ENCODE peak calls at places on chromosomes 4 and X, in six cellular contexts. D, S, C, X, N and V are unnamed samples.

GRCh38 chr4:157226035-157226434 is 5.5 kb downstream of the GRIA2 start:
- DNase-seq in D (no peak), S (no peak), C (no peak), X (no peak), N (no peak), V (no peak)

GRCh38 chr4:178633263-178633662 is 1191.0 kb upstream of the AGA start:
- DNase-seq in D (no peak), S (no peak), C (no peak), X (no peak), N (peak; percentile 4), V (no peak)

GRCh38 chrX:54208531-54208930 is 25.5 kb upstream of the FAM120C start:
- DNase-seq in D (peak; percentile 63), S (no peak), C (no peak), X (no peak), N (no peak), V (no peak)

GRCh38 chr4:149716728-149717127 is 98.9 kb downstream of the IQCM start:
- DNase-seq in D (no peak), S (no peak), C (no peak), X (no peak), N (no peak), V (no peak)

GRCh38 chr4:135371137-135371536 is 1169.5 kb upstream of the PABPC4L start:
- DNase-seq in D (no peak), S (no peak), C (peak; percentile 58), X (no peak), N (peak; percentile 46), V (peak; percentile 50)

GRCh38 chr4:61520176-61520575 is 320.1 kb downstream of the ADGRL3 start:
- DNase-seq in D (peak; percentile 16), S (no peak), C (no peak), X (no peak), N (no peak), V (no peak)

GRCh38 chrX:36908801-36909403 is 99.3 kb upstream of the FAM47C start:
- DNase-seq in D (peak; percentile 29), S (no peak), C (no peak), X (peak; percentile 26), N (peak; percentile 18), V (no peak)

GRCh38 chr4:42768125-42768748 is 111.3 kb upstream of the ATP8A1 start:
- DNase-seq in D (no peak), S (no peak), C (peak; percentile 77), X (no peak), N (peak; percentile 58), V (peak; percentile 71)

GRCh38 chr4:71009796-71010588 is 16.5 kb downstream of the DCK start:
- DNase-seq in D (peak; percentile 56), S (no peak), C (no peak), X (peak; percentile 60), N (peak; percentile 53), V (no peak)

GRCh38 chr4:77332696-77333270 is 175.8 kb downstream of the CCNG2 start:
- DNase-seq in D (no peak), S (no peak), C (no peak), X (no peak), N (peak; percentile 7), V (peak; percentile 68)

GRCh38 chr4:8939887-8940742 is 68.5 kb upstream of the HMX1 start:
- DNase-seq in D (no peak), S (no peak), C (no peak), X (no peak), N (peak; percentile 19), V (no peak)

GRCh38 chr4:124334119-124334518 is 378.4 kb downstream of the ANKRD50 start:
- DNase-seq in D (peak; percentile 89), S (peak; percentile 39), C (no peak), X (peak; percentile 93), N (peak; percentile 78), V (no peak)

GRCh38 chr4:151219938-151220337 is 57.0 kb upstream of the PRSS48 start:
- DNase-seq in D (no peak), S (no peak), C (no peak), X (no peak), N (no peak), V (no peak)

GRCh38 chr4:55386073-55386472 is 9.7 kb upstream of the TMEM165 start:
- DNase-seq in D (peak; percentile 50), S (no peak), C (no peak), X (peak; percentile 38), N (peak; percentile 78), V (peak; percentile 52)

GRCh38 chr4:94640151-94640550 is 117.6 kb upstream of the BMPR1B start:
- DNase-seq in D (no peak), S (no peak), C (no peak), X (no peak), N (no peak), V (no peak)

DNA sequence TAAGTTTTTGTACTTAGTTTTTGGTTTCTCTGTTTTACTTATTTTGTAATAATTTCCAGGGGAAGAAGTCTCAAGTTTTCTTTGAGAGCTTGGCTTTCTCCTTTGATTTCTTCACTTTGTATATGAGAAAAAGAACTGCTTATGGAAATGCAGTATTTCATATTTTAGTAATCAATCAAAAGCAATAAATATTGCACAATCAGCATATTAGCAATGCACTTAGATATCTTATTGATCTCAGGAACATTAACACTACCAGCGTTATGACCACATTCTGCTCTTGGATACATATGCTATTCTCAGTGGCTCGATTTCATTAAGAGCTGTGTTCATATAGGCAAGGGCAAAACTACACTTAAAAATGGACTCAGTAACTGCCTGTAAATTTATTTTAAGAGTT is 381.0 kb upstream of the DMD start:
- DNase-seq in D (no peak), S (no peak), C (no peak), X (no peak), N (no peak), V (no peak)
- H2BK5ac ChIP-seq in D (no peak overlapping the region), S (no peak overlapping the region), C (no peak overlapping the region), X (no peak overlapping the region), N (no peak overlapping the region), V (no peak overlapping the region)

GRCh38 chrX:130696542-130696941 is 206.5 kb downstream of the ENOX2 start:
- DNase-seq in D (no peak), S (no peak), C (no peak), X (no peak), N (no peak), V (no peak)

GRCh38 chrX:130699618-130700017 is 203.4 kb downstream of the ENOX2 start:
- DNase-seq in D (no peak), S (no peak), C (no peak), X (no peak), N (no peak), V (no peak)

GRCh38 chrX:130704053-130705038 is 198.7 kb downstream of the ENOX2 start:
- DNase-seq in D (peak; percentile 69), S (no peak), C (no peak), X (peak; percentile 67), N (no peak), V (no peak)

GRCh38 chrX:130702867-130703707 is 199.9 kb downstream of the ENOX2 start:
- DNase-seq in D (no peak), S (no peak), C (no peak), X (peak; percentile 37), N (no peak), V (no peak)

DNA sequence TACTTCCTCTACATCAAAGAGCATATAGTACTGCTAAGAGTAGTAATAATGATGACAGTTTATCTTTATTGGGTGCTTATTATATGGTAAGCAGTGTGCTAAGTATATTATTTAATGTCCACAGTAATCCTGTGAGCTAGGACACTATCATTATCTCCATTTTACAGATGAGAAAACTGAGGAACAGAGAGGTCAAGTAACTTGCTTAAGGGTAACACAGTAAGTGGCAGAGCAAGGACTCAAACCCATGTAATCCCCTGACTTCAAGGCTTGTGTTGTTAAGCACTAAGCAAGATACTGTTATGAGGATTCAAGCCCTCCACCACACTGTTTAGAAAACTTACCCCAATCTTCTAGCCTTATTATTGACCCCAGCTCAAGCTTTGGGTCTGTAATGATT is 202.4 kb downstream of the ENOX2 start:
- DNase-seq in D (no peak), S (no peak), C (no peak), X (no peak), N (no peak), V (no peak)
- H3K27ac ChIP-seq in D (no peak overlapping the region), S (no peak overlapping the region), C (no peak overlapping the region), X (no peak overlapping the region), N (no peak overlapping the region), V (no peak overlapping the region)

GRCh38 chr4:10007436-10007740 is 13.9 kb downstream of the SLC2A9 start:
- DNase-seq in D (no peak), S (no peak), C (no peak), X (no peak), N (no peak), V (no peak)

GRCh38 chr4:10005632-10006031 is 15.7 kb downstream of the SLC2A9 start:
- DNase-seq in D (no peak), S (no peak), C (no peak), X (no peak), N (no peak), V (no peak)

GRCh38 chr4:10007772-10008171 is 13.5 kb downstream of the SLC2A9 start:
- DNase-seq in D (no peak), S (no peak), C (no peak), X (no peak), N (no peak), V (no peak)

GRCh38 chr4:10006604-10007435 is 14.5 kb downstream of the SLC2A9 start:
- DNase-seq in D (no peak), S (no peak), C (no peak), X (no peak), N (peak; percentile 64), V (no peak)

DNA sequence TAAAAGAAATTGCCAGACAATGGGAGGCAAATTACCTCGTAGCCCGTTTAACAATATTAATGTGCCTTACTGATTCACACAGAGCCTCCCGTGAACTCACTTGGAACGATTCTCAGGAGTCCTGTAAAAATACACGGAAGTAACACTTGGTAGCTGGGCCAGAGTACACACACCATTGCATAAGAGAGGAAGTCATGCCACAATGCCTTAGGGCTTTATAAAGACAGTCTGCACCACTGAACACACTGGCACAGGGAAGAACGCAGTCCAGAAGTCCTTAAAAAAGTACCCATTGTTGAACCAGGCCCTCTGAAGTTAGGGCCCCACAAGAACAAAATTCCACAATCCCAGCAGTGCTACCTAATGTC is 15.1 kb downstream of the SLC2A9 start:
- DNase-seq in D (no peak), S (no peak), C (no peak), X (no peak), N (no peak), V (no peak)
- H4K8ac ChIP-seq in D (no peak overlapping the region), S (no peak overlapping the region), C (no peak overlapping the region), X (no peak overlapping the region), N (no peak overlapping the region), V (no peak overlapping the region)

GRCh38 chrX:119605739-119606507 is at the start of gene NKRF:
- DNase-seq in D (peak; percentile 90), S (peak; percentile 75), C (peak; percentile 89), X (peak; percentile 90), N (peak; percentile 93), V (peak; percentile 87)
- H2BK5ac ChIP-seq in D (peak within 1 kb of the TSS; percentile 90), S (no peak within 1 kb of the TSS), C (no peak within 1 kb of the TSS), X (no peak within 1 kb of the TSS), N (no peak within 1 kb of the TSS), V (no peak within 1 kb of the TSS)

GRCh38 chr4:75007891-75008290 is 75.0 kb downstream of the PARM1 start:
- DNase-seq in D (no peak), S (no peak), C (no peak), X (no peak), N (no peak), V (no peak)

GRCh38 chr4:75005727-75006126 is 72.8 kb downstream of the PARM1 start:
- DNase-seq in D (no peak), S (no peak), C (no peak), X (no peak), N (no peak), V (no peak)

GRCh38 chr4:75002381-75002780 is 69.5 kb downstream of the PARM1 start:
- DNase-seq in D (no peak), S (no peak), C (no peak), X (peak; percentile 8), N (peak; percentile 4), V (no peak)

GRCh38 chr4:75004755-75005668 is 72.1 kb downstream of the PARM1 start:
- DNase-seq in D (no peak), S (no peak), C (no peak), X (no peak), N (no peak), V (no peak)

GRCh38 chr4:75003979-75004378 is 71.1 kb downstream of the PARM1 start:
- DNase-seq in D (no peak), S (no peak), C (no peak), X (no peak), N (no peak), V (no peak)
- H3K27ac ChIP-seq in D (no peak overlapping the region), S (no peak overlapping the region), C (no peak overlapping the region), X (no peak overlapping the region), N (no peak overlapping the region), V (no peak overlapping the region)